ENCODE peak calls at places on chromosomes 12 and 14, in eight cellular contexts. Q is fibroblast of lung, K is H1, X is neural progenitor cell, H is PC-3, L is H9, J is colonic mucosa, F is IMR-90. S is an unnamed sample.

GRCh38 chr14:83085725-83086124 is 1552.1 kb upstream of the SEL1L start:
- DNase-seq in F (peak; percentile 21), J (no peak), X (peak; percentile 29), H (no peak), L (no peak), K (no peak), Q (no peak), S (no peak)

GRCh38 chr14:36313206-36313605 is 7.2 kb downstream of the MBIP start:
- DNase-seq in X (peak; percentile 63), F (no peak), Q (no peak), J (no peak), K (no peak), L (no peak), H (no peak), S (no peak)

GRCh38 chr14:56195727-56196126 is 77.5 kb downstream of the PELI2 start:
- DNase-seq in Q (peak; percentile 83), J (peak; percentile 57), H (peak; percentile 61), K (no peak), F (peak; percentile 58), L (no peak), X (no peak), S (no peak)

GRCh38 chr12:78220811-78221210 is 390.1 kb downstream of the NAV3 start:
- DNase-seq in Q (no peak), L (no peak), F (no peak), J (no peak), H (no peak), K (no peak), X (no peak), S (no peak)

GRCh38 chr12:79689477-79690155 is 1.1 kb downstream of the PAWR start:
- DNase-seq in X (peak; percentile 71), J (peak; percentile 68), K (no peak), F (peak; percentile 55), Q (peak; percentile 54), H (peak; percentile 61), L (peak; percentile 57), S (peak; percentile 87)

GRCh38 chr12:116153983-116154382 is 123.5 kb downstream of the MED13L start:
- DNase-seq in J (no peak), H (no peak), L (no peak), Q (no peak), F (no peak), K (no peak), X (no peak), S (peak; percentile 37)

GRCh38 chr14:91258021-91258618 is 13.6 kb upstream of the GPR68 start:
- DNase-seq in K (no peak), X (no peak), Q (peak; percentile 86), H (no peak), L (no peak), J (no peak), F (peak; percentile 12), S (no peak)

GRCh38 chr12:1706284-1707016 is 15.6 kb downstream of the ADIPOR2 start:
- DNase-seq in J (no peak), F (peak; percentile 76), H (peak; percentile 82), K (no peak), L (no peak), X (no peak), Q (peak; percentile 16), S (no peak)

GRCh38 chr12:47417960-47418359 is 287.9 kb downstream of the RPAP3 start:
- DNase-seq in K (no peak), Q (no peak), J (no peak), H (no peak), L (no peak), F (no peak), X (no peak), S (no peak)

GRCh38 chr14:71703477-71703876 is 228.8 kb upstream of the RGS6 start:
- DNase-seq in K (no peak), L (no peak), J (no peak), F (peak; percentile 76), Q (peak; percentile 83), H (no peak), X (peak; percentile 11), S (no peak)

GRCh38 chr14:57189070-57189469 is 79.6 kb downstream of the EXOC5 start:
- DNase-seq in K (no peak), Q (peak; percentile 3), L (no peak), H (peak; percentile 67), X (peak; percentile 54), J (no peak), F (peak; percentile 11), S (no peak)

GRCh38 chr12:69024413-69024812 is 91.4 kb upstream of the CPM start:
- DNase-seq in Q (peak; percentile 83), J (peak; percentile 84), L (no peak), H (peak; percentile 86), F (no peak), K (no peak), X (no peak), S (no peak)

GRCh38 chr12:45789025-45789424 is 59.5 kb downstream of the ARID2 start:
- DNase-seq in Q (no peak), H (no peak), F (peak; percentile 11), J (no peak), L (no peak), X (no peak), K (no peak), S (no peak)

GRCh38 chr12:116882742-116883141 is 1.5 kb upstream of the HRK start:
- DNase-seq in L (peak; percentile 48), K (no peak), H (peak; percentile 70), J (no peak), F (peak; percentile 61), Q (peak; percentile 39), X (peak; percentile 49), S (peak; percentile 61)

GRCh38 chr14:105881021-105881930 is 354.9 kb downstream of the TMEM121 start:
- DNase-seq in K (no peak), L (no peak), Q (no peak), F (no peak), H (no peak), X (no peak), J (no peak), S (peak; percentile 24)

GRCh38 chr12:96170328-96170727 is 23.8 kb upstream of the ELK3 start:
- DNase-seq in J (no peak), K (no peak), F (no peak), Q (no peak), H (no peak), X (no peak), L (no peak), S (no peak)

GRCh38 chr12:122159879-122160278 is 14.1 kb downstream of the IL31 start:
- DNase-seq in L (no peak), J (no peak), Q (no peak), K (no peak), H (no peak), X (no peak), F (no peak), S (no peak)

GRCh38 chr14:74825008-74825407 is 50.9 kb downstream of the PROX2 start:
- DNase-seq in H (no peak), K (no peak), L (no peak), X (no peak), J (no peak), F (peak; percentile 79), Q (peak; percentile 56), S (no peak)

GRCh38 chr14:54700717-54701116 is 133.8 kb downstream of the SAMD4A start:
- DNase-seq in X (no peak), J (no peak), F (no peak), H (no peak), Q (no peak), L (no peak), K (no peak), S (no peak)

GRCh38 chr12:61654698-61655097 is 605.5 kb upstream of the USP15 start:
- DNase-seq in K (no peak), H (peak; percentile 45), L (no peak), J (no peak), X (no peak), F (no peak), Q (no peak), S (no peak)

GRCh38 chr12:40511341-40511740 is 180.9 kb upstream of the CNTN1 start:
- DNase-seq in K (no peak), H (no peak), X (no peak), Q (no peak), J (no peak), F (no peak), L (no peak), S (no peak)

GRCh38 chr12:62210422-62210821 is 49.8 kb upstream of the USP15 start:
- DNase-seq in J (no peak), H (peak; percentile 69), K (no peak), F (peak; percentile 52), Q (peak; percentile 27), L (peak; percentile 37), X (peak; percentile 45), S (peak; percentile 70)

GRCh38 chr12:110037315-110037714 is 11.0 kb downstream of the C12orf76 start:
- DNase-seq in X (no peak), Q (no peak), J (no peak), K (no peak), L (no peak), F (no peak), H (no peak), S (no peak)

GRCh38 chr12:93833946-93834345 is 156.8 kb downstream of the CRADD start:
- DNase-seq in H (no peak), L (no peak), K (no peak), Q (no peak), J (no peak), F (no peak), X (no peak), S (no peak)
- H3K27ac ChIP-seq in H (no peak overlapping the region), L (no peak overlapping the region), K (no peak overlapping the region), Q (no peak overlapping the region), J (no peak overlapping the region), F (no peak overlapping the region), X (no peak overlapping the region), S (no peak overlapping the region)

GRCh38 chr12:9751204-9752144 is 9.2 kb downstream of the CD69 start:
- DNase-seq in X (peak; percentile 14), Q (peak; percentile 15), K (no peak), H (peak; percentile 53), L (no peak), J (no peak), F (peak; percentile 16), S (no peak)
- TF ChIP-seq CTCF in X (no peak), Q (peak; percentile 37), K (peak; percentile 38), H (peak; percentile 41), L (no peak), J (no peak), F (peak; percentile 51), S (no peak)

GRCh38 chr12:6352198-6353173 is 10.6 kb upstream of the TNFRSF1A start:
- DNase-seq in Q (no peak), H (no peak), X (no peak), F (no peak), J (no peak), L (no peak), K (no peak), S (no peak)
- H3K9ac ChIP-seq in Q (no peak overlapping the region), H (no peak overlapping the region), X (no peak overlapping the region), F (no peak overlapping the region), J (no peak overlapping the region), L (no peak overlapping the region), K (no peak overlapping the region), S (no peak overlapping the region)

GRCh38 chr12:132359971-132360370 is 30.6 kb upstream of the GALNT9 start:
- DNase-seq in F (no peak), Q (no peak), X (no peak), L (no peak), K (no peak), H (no peak), J (no peak), S (no peak)

GRCh38 chr12:132359551-132359950 is 30.2 kb upstream of the GALNT9 start:
- DNase-seq in J (no peak), X (no peak), Q (no peak), F (no peak), H (no peak), K (no peak), L (no peak), S (no peak)

GRCh38 chr12:132356686-132357622 is 27.6 kb upstream of the GALNT9 start:
- DNase-seq in J (peak; percentile 44), Q (peak; percentile 47), H (peak; percentile 85), K (peak; percentile 17), X (no peak), L (peak; percentile 80), F (peak; percentile 16), S (peak; percentile 92)

GRCh38 chr12:132355742-132356681 is 26.6 kb upstream of the GALNT9 start:
- DNase-seq in J (no peak), K (no peak), H (no peak), X (no peak), Q (no peak), F (no peak), L (no peak), S (no peak)

GRCh38 chr12:132357623-132358186 is 28.3 kb upstream of the GALNT9 start:
- DNase-seq in X (no peak), L (no peak), F (no peak), K (no peak), J (no peak), Q (no peak), H (no peak), S (no peak)
- H3K27ac ChIP-seq in X (no peak overlapping the region), L (no peak overlapping the region), F (no peak overlapping the region), K (no peak overlapping the region), J (no peak overlapping the region), Q (no peak overlapping the region), H (no peak overlapping the region), S (no peak overlapping the region)

S was measured in endodermal cell.